ENCODE peak calls at places on chromosomes 11 and 22, in eight cellular contexts. One of them, this sample, is unnamed.

GRCh38 chr11:75429902-75430691 is 2.9 kb downstream of the KLHL35 start:
- DNase-seq in right atrium auricular region: no peak
- DNase-seq in CD4-positive, alpha-beta memory T cell: peak; percentile 73
- DNase-seq in left ventricle myocardium inferior: peak; percentile 60
- DNase-seq in cardiac muscle cell: peak; percentile 81
- DNase-seq in tibial nerve: no peak
- DNase-seq in IMR-90: peak; percentile 63
- DNase-seq in A549: peak; percentile 76
- DNase-seq in this sample: peak; percentile 50

GRCh38 chr11:70584786-70585545 is 186.6 kb downstream of the CTTN start:
- DNase-seq in left ventricle myocardium inferior: no peak
- DNase-seq in right atrium auricular region: no peak
- DNase-seq in IMR-90: no peak
- DNase-seq in cardiac muscle cell: no peak
- DNase-seq in tibial nerve: no peak
- DNase-seq in A549: no peak
- DNase-seq in CD4-positive, alpha-beta memory T cell: no peak
- DNase-seq in this sample: no peak

GRCh38 chr22:40491990-40492631 is 121.7 kb downstream of the SGSM3 start:
- DNase-seq in A549: no peak
- DNase-seq in tibial nerve: no peak
- DNase-seq in IMR-90: peak; percentile 40
- DNase-seq in left ventricle myocardium inferior: no peak
- DNase-seq in CD4-positive, alpha-beta memory T cell: peak; percentile 25
- DNase-seq in cardiac muscle cell: peak; percentile 77
- DNase-seq in right atrium auricular region: no peak
- DNase-seq in this sample: no peak

GRCh38 chr11:126317681-126318641 is 14.1 kb downstream of the DCPS start:
- DNase-seq in right atrium auricular region: peak; percentile 93
- DNase-seq in cardiac muscle cell: peak; percentile 82
- DNase-seq in CD4-positive, alpha-beta memory T cell: no peak
- DNase-seq in tibial nerve: peak; percentile 83
- DNase-seq in IMR-90: peak; percentile 83
- DNase-seq in left ventricle myocardium inferior: peak; percentile 81
- DNase-seq in A549: no peak
- DNase-seq in this sample: no peak

GRCh38 chr11:120710354-120711187 is 199.0 kb downstream of the GRIK4 start:
- DNase-seq in tibial nerve: peak; percentile 83
- DNase-seq in left ventricle myocardium inferior: no peak
- DNase-seq in A549: no peak
- DNase-seq in IMR-90: peak; percentile 87
- DNase-seq in cardiac muscle cell: peak; percentile 92
- DNase-seq in CD4-positive, alpha-beta memory T cell: no peak
- DNase-seq in right atrium auricular region: peak; percentile 66
- DNase-seq in this sample: peak; percentile 89

GRCh38 chr11:125270711-125271110 is 106.2 kb downstream of the PKNOX2 start:
- DNase-seq in CD4-positive, alpha-beta memory T cell: no peak
- DNase-seq in right atrium auricular region: no peak
- DNase-seq in cardiac muscle cell: peak; percentile 28
- DNase-seq in IMR-90: peak; percentile 77
- DNase-seq in A549: no peak
- DNase-seq in tibial nerve: no peak
- DNase-seq in left ventricle myocardium inferior: no peak
- DNase-seq in this sample: no peak

GRCh38 chr11:63911440-63911839 is 5.5 kb downstream of the RCOR2 start:
- DNase-seq in A549: no peak
- DNase-seq in CD4-positive, alpha-beta memory T cell: no peak
- DNase-seq in left ventricle myocardium inferior: no peak
- DNase-seq in right atrium auricular region: no peak
- DNase-seq in cardiac muscle cell: no peak
- DNase-seq in IMR-90: no peak
- DNase-seq in tibial nerve: no peak
- DNase-seq in this sample: no peak

GRCh38 chr11:2203440-2204259 is 32.0 kb upstream of the TH start:
- DNase-seq in A549: no peak
- DNase-seq in right atrium auricular region: no peak
- DNase-seq in CD4-positive, alpha-beta memory T cell: no peak
- DNase-seq in IMR-90: no peak
- DNase-seq in cardiac muscle cell: no peak
- DNase-seq in tibial nerve: no peak
- DNase-seq in left ventricle myocardium inferior: peak; percentile 6
- DNase-seq in this sample: no peak

GRCh38 chr11:72116019-72116755 is 3.7 kb upstream of the ANAPC15 start:
- DNase-seq in cardiac muscle cell: no peak
- DNase-seq in right atrium auricular region: no peak
- DNase-seq in IMR-90: no peak
- DNase-seq in A549: no peak
- DNase-seq in CD4-positive, alpha-beta memory T cell: no peak
- DNase-seq in tibial nerve: no peak
- DNase-seq in left ventricle myocardium inferior: no peak
- DNase-seq in this sample: no peak

GRCh38 chr22:42944409-42944808 is 70.5 kb downstream of the PACSIN2 start:
- DNase-seq in IMR-90: no peak
- DNase-seq in tibial nerve: no peak
- DNase-seq in CD4-positive, alpha-beta memory T cell: no peak
- DNase-seq in right atrium auricular region: no peak
- DNase-seq in left ventricle myocardium inferior: no peak
- DNase-seq in cardiac muscle cell: no peak
- DNase-seq in A549: no peak
- DNase-seq in this sample: no peak

GRCh38 chr22:22684605-22685561 is 40.5 kb downstream of the GGTLC2 start:
- DNase-seq in tibial nerve: no peak
- DNase-seq in IMR-90: peak; percentile 88
- DNase-seq in right atrium auricular region: no peak
- DNase-seq in A549: peak; percentile 30
- DNase-seq in cardiac muscle cell: peak; percentile 72
- DNase-seq in left ventricle myocardium inferior: no peak
- DNase-seq in CD4-positive, alpha-beta memory T cell: no peak
- DNase-seq in this sample: peak; percentile 43

GRCh38 chr11:97742717-97743116 is 1278.0 kb upstream of the CNTN5 start:
- DNase-seq in right atrium auricular region: no peak
- DNase-seq in left ventricle myocardium inferior: no peak
- DNase-seq in tibial nerve: no peak
- DNase-seq in IMR-90: peak; percentile 34
- DNase-seq in cardiac muscle cell: peak; percentile 42
- DNase-seq in A549: no peak
- DNase-seq in CD4-positive, alpha-beta memory T cell: no peak
- DNase-seq in this sample: no peak

GRCh38 chr11:77197626-77198320 is 69.7 kb downstream of the MYO7A start:
- DNase-seq in IMR-90: no peak
- DNase-seq in left ventricle myocardium inferior: no peak
- DNase-seq in cardiac muscle cell: no peak
- DNase-seq in CD4-positive, alpha-beta memory T cell: no peak
- DNase-seq in tibial nerve: no peak
- DNase-seq in A549: no peak
- DNase-seq in right atrium auricular region: no peak
- DNase-seq in this sample: no peak

GRCh38 chr11:134224710-134225662 is 515 bp downstream of the VPS26B start:
- DNase-seq in cardiac muscle cell: peak; percentile 61
- DNase-seq in IMR-90: peak; percentile 7
- DNase-seq in CD4-positive, alpha-beta memory T cell: peak; percentile 45
- DNase-seq in right atrium auricular region: peak; percentile 74
- DNase-seq in A549: peak; percentile 10
- DNase-seq in left ventricle myocardium inferior: peak; percentile 70
- DNase-seq in tibial nerve: no peak
- DNase-seq in this sample: peak; percentile 15
- H3K4me1 ChIP-seq in cardiac muscle cell: no peaks in the 10 kb centered on the region
- H3K4me1 ChIP-seq in IMR-90: peaks cover 3% of the 10 kb centered on the region
- H3K4me1 ChIP-seq in CD4-positive, alpha-beta memory T cell: peaks cover 62% of the 10 kb centered on the region
- H3K4me1 ChIP-seq in right atrium auricular region: peaks cover 45% of the 10 kb centered on the region
- H3K4me1 ChIP-seq in A549: peaks cover 17% of the 10 kb centered on the region
- H3K4me1 ChIP-seq in left ventricle myocardium inferior: peaks cover 62% of the 10 kb centered on the region
- H3K4me1 ChIP-seq in tibial nerve: peaks cover 20% of the 10 kb centered on the region
- H3K4me1 ChIP-seq in this sample: peaks cover 23% of the 10 kb centered on the region

GRCh38 chr11:83862033-83862432 is 575.9 kb upstream of the CCDC90B start:
- DNase-seq in left ventricle myocardium inferior: no peak
- DNase-seq in A549: no peak
- DNase-seq in right atrium auricular region: no peak
- DNase-seq in cardiac muscle cell: no peak
- DNase-seq in IMR-90: no peak
- DNase-seq in CD4-positive, alpha-beta memory T cell: no peak
- DNase-seq in tibial nerve: no peak
- DNase-seq in this sample: no peak
- H3K4me3 ChIP-seq in left ventricle myocardium inferior: no peak overlapping the region
- H3K4me3 ChIP-seq in A549: no peak overlapping the region
- H3K4me3 ChIP-seq in right atrium auricular region: no peak overlapping the region
- H3K4me3 ChIP-seq in cardiac muscle cell: no peak overlapping the region
- H3K4me3 ChIP-seq in IMR-90: no peak overlapping the region
- H3K4me3 ChIP-seq in CD4-positive, alpha-beta memory T cell: no peak overlapping the region
- H3K4me3 ChIP-seq in tibial nerve: no peak overlapping the region
- H3K4me3 ChIP-seq in this sample: no peak overlapping the region

GRCh38 chr11:101211407-101211975 is 81.9 kb upstream of the PGR start:
- DNase-seq in A549: no peak
- DNase-seq in IMR-90: no peak
- DNase-seq in cardiac muscle cell: no peak
- DNase-seq in CD4-positive, alpha-beta memory T cell: no peak
- DNase-seq in right atrium auricular region: no peak
- DNase-seq in tibial nerve: no peak
- DNase-seq in left ventricle myocardium inferior: no peak
- DNase-seq in this sample: no peak

DNA sequence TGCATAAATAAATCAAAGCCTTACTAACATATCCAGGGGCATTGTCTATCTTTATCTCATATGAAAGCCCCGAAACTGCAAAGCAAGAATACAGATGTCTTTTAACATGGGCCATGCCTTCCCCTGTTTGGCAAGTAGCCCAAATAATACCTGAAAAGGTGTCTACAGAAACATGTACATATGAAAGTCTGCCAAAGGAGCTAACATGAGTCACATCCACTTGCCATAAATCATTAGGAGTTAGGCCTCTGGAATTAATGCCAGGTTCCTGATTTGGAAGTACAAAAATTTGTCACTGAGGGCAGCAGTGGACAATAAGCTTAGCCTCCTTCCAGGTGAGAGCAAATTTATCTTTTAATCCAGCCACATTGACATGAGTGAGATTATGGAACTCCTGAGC is 85.5 kb upstream of the PGR start:
- DNase-seq in left ventricle myocardium inferior: no peak
- DNase-seq in tibial nerve: no peak
- DNase-seq in right atrium auricular region: no peak
- DNase-seq in cardiac muscle cell: no peak
- DNase-seq in IMR-90: no peak
- DNase-seq in CD4-positive, alpha-beta memory T cell: no peak
- DNase-seq in A549: no peak
- DNase-seq in this sample: no peak
- H3K9me3 ChIP-seq in left ventricle myocardium inferior: peaks cover 31% of the 10 kb centered on the region
- H3K9me3 ChIP-seq in tibial nerve: peaks cover 21% of the 10 kb centered on the region
- H3K9me3 ChIP-seq in right atrium auricular region: peaks cover 20% of the 10 kb centered on the region
- H3K9me3 ChIP-seq in cardiac muscle cell: no peaks in the 10 kb centered on the region
- H3K9me3 ChIP-seq in IMR-90: peaks cover 4% of the 10 kb centered on the region
- H3K9me3 ChIP-seq in CD4-positive, alpha-beta memory T cell: no peaks in the 10 kb centered on the region
- H3K9me3 ChIP-seq in A549: no peaks in the 10 kb centered on the region
- H3K9me3 ChIP-seq in this sample: no peaks in the 10 kb centered on the region

GRCh38 chr11:128428876-128429416 is 158.4 kb downstream of the ETS1 start:
- DNase-seq in tibial nerve: no peak
- DNase-seq in cardiac muscle cell: peak; percentile 59
- DNase-seq in IMR-90: peak; percentile 43
- DNase-seq in CD4-positive, alpha-beta memory T cell: no peak
- DNase-seq in right atrium auricular region: no peak
- DNase-seq in A549: no peak
- DNase-seq in left ventricle myocardium inferior: no peak
- DNase-seq in this sample: no peak
- H3K4me1 ChIP-seq in tibial nerve: no peaks in the 10 kb centered on the region
- H3K4me1 ChIP-seq in cardiac muscle cell: peaks cover 13% of the 10 kb centered on the region
- H3K4me1 ChIP-seq in IMR-90: peaks cover 14% of the 10 kb centered on the region
- H3K4me1 ChIP-seq in CD4-positive, alpha-beta memory T cell: no peaks in the 10 kb centered on the region
- H3K4me1 ChIP-seq in right atrium auricular region: peaks cover 17% of the 10 kb centered on the region
- H3K4me1 ChIP-seq in A549: no peaks in the 10 kb centered on the region
- H3K4me1 ChIP-seq in left ventricle myocardium inferior: peaks cover 17% of the 10 kb centered on the region
- H3K4me1 ChIP-seq in this sample: no peaks in the 10 kb centered on the region

GRCh38 chr22:46054878-46055158 is 77.9 kb upstream of the WNT7B start:
- DNase-seq in right atrium auricular region: no peak
- DNase-seq in A549: no peak
- DNase-seq in IMR-90: no peak
- DNase-seq in left ventricle myocardium inferior: peak; percentile 18
- DNase-seq in cardiac muscle cell: no peak
- DNase-seq in tibial nerve: no peak
- DNase-seq in CD4-positive, alpha-beta memory T cell: no peak
- DNase-seq in this sample: peak; percentile 25
- H3K4me3 ChIP-seq in right atrium auricular region: peak overlapping the region; percentile 66
- H3K4me3 ChIP-seq in A549: peak overlapping the region; percentile 61
- H3K4me3 ChIP-seq in IMR-90: peak overlapping the region; percentile 44
- H3K4me3 ChIP-seq in left ventricle myocardium inferior: peak overlapping the region; percentile 84
- H3K4me3 ChIP-seq in cardiac muscle cell: no peak overlapping the region
- H3K4me3 ChIP-seq in tibial nerve: peak overlapping the region; percentile 66
- H3K4me3 ChIP-seq in CD4-positive, alpha-beta memory T cell: peak overlapping the region; percentile 62
- H3K4me3 ChIP-seq in this sample: peak overlapping the region; percentile 44

DNA sequence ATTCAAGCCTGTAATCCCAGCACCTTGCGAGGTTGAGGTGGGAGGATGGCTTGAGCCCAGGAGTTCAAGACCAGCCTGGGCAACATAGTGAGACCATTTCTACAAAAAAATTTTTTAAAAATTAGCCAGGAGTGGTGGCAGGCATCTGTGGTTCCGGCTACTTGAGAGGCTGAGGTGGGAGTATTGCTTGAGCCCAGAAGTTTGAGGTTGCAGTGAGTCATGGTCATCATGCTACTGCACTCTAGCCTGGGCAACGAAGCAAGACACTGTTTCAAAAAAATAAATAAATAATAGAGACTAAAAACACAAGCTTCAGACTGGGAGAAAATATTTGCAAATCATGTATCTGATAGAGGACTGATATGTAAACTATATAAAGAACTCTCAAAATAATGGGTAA is 33.2 kb downstream of the BTBD10 start:
- DNase-seq in right atrium auricular region: no peak
- DNase-seq in IMR-90: no peak
- DNase-seq in CD4-positive, alpha-beta memory T cell: no peak
- DNase-seq in A549: no peak
- DNase-seq in tibial nerve: no peak
- DNase-seq in left ventricle myocardium inferior: no peak
- DNase-seq in cardiac muscle cell: no peak
- DNase-seq in this sample: no peak
- H3K9me3 ChIP-seq in right atrium auricular region: peaks cover 23% of the 10 kb centered on the region
- H3K9me3 ChIP-seq in IMR-90: peaks cover 2% of the 10 kb centered on the region
- H3K9me3 ChIP-seq in CD4-positive, alpha-beta memory T cell: no peaks in the 10 kb centered on the region
- H3K9me3 ChIP-seq in A549: peaks cover 24% of the 10 kb centered on the region
- H3K9me3 ChIP-seq in tibial nerve: peaks cover 37% of the 10 kb centered on the region
- H3K9me3 ChIP-seq in left ventricle myocardium inferior: peaks cover 32% of the 10 kb centered on the region
- H3K9me3 ChIP-seq in cardiac muscle cell: no peaks in the 10 kb centered on the region
- H3K9me3 ChIP-seq in this sample: peaks cover 7% of the 10 kb centered on the region

DNA sequence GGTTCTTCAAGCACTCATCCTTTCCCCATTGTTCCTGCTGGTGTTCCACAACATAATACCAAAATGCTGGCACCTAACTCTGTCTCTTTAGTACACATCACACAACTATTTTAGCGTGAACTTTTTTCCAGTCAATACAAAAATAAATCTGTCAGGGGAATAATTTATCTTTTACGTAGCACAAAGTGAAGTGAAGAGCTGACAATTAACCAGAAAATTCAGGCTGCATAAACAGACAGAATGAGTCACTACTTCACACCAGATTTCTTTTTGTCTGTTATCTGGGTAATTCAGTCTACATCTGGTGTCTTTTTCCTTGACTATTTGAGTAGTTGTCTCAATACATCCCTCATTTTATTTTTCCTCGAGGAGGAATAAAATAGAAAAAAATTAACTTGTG is 7.9 kb upstream of the ETS1 start:
- DNase-seq in left ventricle myocardium inferior: no peak
- DNase-seq in A549: no peak
- DNase-seq in CD4-positive, alpha-beta memory T cell: no peak
- DNase-seq in tibial nerve: no peak
- DNase-seq in right atrium auricular region: no peak
- DNase-seq in IMR-90: peak; percentile 39
- DNase-seq in cardiac muscle cell: peak; percentile 45
- DNase-seq in this sample: no peak
- H3K4me1 ChIP-seq in left ventricle myocardium inferior: peaks cover 7% of the 10 kb centered on the region
- H3K4me1 ChIP-seq in A549: no peaks in the 10 kb centered on the region
- H3K4me1 ChIP-seq in CD4-positive, alpha-beta memory T cell: no peaks in the 10 kb centered on the region
- H3K4me1 ChIP-seq in tibial nerve: no peaks in the 10 kb centered on the region
- H3K4me1 ChIP-seq in right atrium auricular region: peaks cover 5% of the 10 kb centered on the region
- H3K4me1 ChIP-seq in IMR-90: peaks cover 2% of the 10 kb centered on the region
- H3K4me1 ChIP-seq in cardiac muscle cell: peaks cover 11% of the 10 kb centered on the region
- H3K4me1 ChIP-seq in this sample: peaks cover 38% of the 10 kb centered on the region

This sample was measured in HAP-1.